ENCODE peak calls at places on chromosomes 13 and 19, in nine cellular contexts. One of them, this sample, is unnamed.

GRCh38 chr19:18895038-18895827 is 725 bp downstream of the CERS1 start:
- DNase-seq in cardiac muscle cell: peak
- DNase-seq in suprapubic skin: no peak
- DNase-seq in heart left ventricle: peak
- DNase-seq in fibroblast of lung: peak
- DNase-seq in A549: peak
- DNase-seq in nephron progenitor cell: peak
- DNase-seq in glutamatergic neuron: peak
- DNase-seq in AG10803: peak
- DNase-seq in this sample: peak

GRCh38 chr13:45297456-45298205 is 43.4 kb downstream of the TPT1 start:
- DNase-seq in cardiac muscle cell: no peak
- DNase-seq in suprapubic skin: no peak
- DNase-seq in heart left ventricle: no peak
- DNase-seq in fibroblast of lung: no peak
- DNase-seq in A549: no peak
- DNase-seq in nephron progenitor cell: no peak
- DNase-seq in glutamatergic neuron: no peak
- DNase-seq in AG10803: no peak
- DNase-seq in this sample: no peak

GRCh38 chr13:30125422-30126073 is 181.8 kb downstream of the KATNAL1 start:
- DNase-seq in cardiac muscle cell: no peak
- DNase-seq in suprapubic skin: no peak
- DNase-seq in heart left ventricle: no peak
- DNase-seq in fibroblast of lung: peak
- DNase-seq in A549: peak
- DNase-seq in nephron progenitor cell: no peak
- DNase-seq in glutamatergic neuron: no peak
- DNase-seq in AG10803: peak
- DNase-seq in this sample: peak

GRCh38 chr19:55487884-55488687 is at the start of gene SSC5D:
- DNase-seq in cardiac muscle cell: no peak
- DNase-seq in suprapubic skin: peak
- DNase-seq in heart left ventricle: no peak
- DNase-seq in fibroblast of lung: peak
- DNase-seq in A549: no peak
- DNase-seq in nephron progenitor cell: no peak
- DNase-seq in glutamatergic neuron: peak
- DNase-seq in AG10803: peak
- DNase-seq in this sample: peak

GRCh38 chr19:39265321-39265916 is 2.8 kb upstream of the IFNL2 start:
- DNase-seq in cardiac muscle cell: no peak
- DNase-seq in suprapubic skin: no peak
- DNase-seq in heart left ventricle: no peak
- DNase-seq in fibroblast of lung: no peak
- DNase-seq in A549: peak
- DNase-seq in nephron progenitor cell: peak
- DNase-seq in glutamatergic neuron: peak
- DNase-seq in AG10803: no peak
- DNase-seq in this sample: no peak

GRCh38 chr13:29140277-29140676 is 320.1 kb downstream of the MTUS2 start:
- DNase-seq in cardiac muscle cell: peak
- DNase-seq in suprapubic skin: no peak
- DNase-seq in heart left ventricle: peak
- DNase-seq in fibroblast of lung: peak
- DNase-seq in A549: no peak
- DNase-seq in nephron progenitor cell: no peak
- DNase-seq in glutamatergic neuron: no peak
- DNase-seq in AG10803: peak
- DNase-seq in this sample: peak

GRCh38 chr19:959935-960502 is 24.1 kb upstream of the WDR18 start:
- DNase-seq in cardiac muscle cell: peak
- DNase-seq in suprapubic skin: no peak
- DNase-seq in heart left ventricle: no peak
- DNase-seq in fibroblast of lung: no peak
- DNase-seq in A549: peak
- DNase-seq in nephron progenitor cell: no peak
- DNase-seq in glutamatergic neuron: no peak
- DNase-seq in AG10803: no peak
- DNase-seq in this sample: no peak

GRCh38 chr13:102718746-102719145 is 23.9 kb upstream of the METTL21C start:
- DNase-seq in cardiac muscle cell: no peak
- DNase-seq in suprapubic skin: no peak
- DNase-seq in heart left ventricle: no peak
- DNase-seq in fibroblast of lung: no peak
- DNase-seq in A549: no peak
- DNase-seq in nephron progenitor cell: no peak
- DNase-seq in glutamatergic neuron: no peak
- DNase-seq in AG10803: no peak
- DNase-seq in this sample: peak

GRCh38 chr19:5960005-5961001 is 17.6 kb downstream of the RANBP3 start:
- DNase-seq in cardiac muscle cell: peak
- DNase-seq in suprapubic skin: no peak
- DNase-seq in heart left ventricle: peak
- DNase-seq in fibroblast of lung: no peak
- DNase-seq in A549: no peak
- DNase-seq in nephron progenitor cell: no peak
- DNase-seq in glutamatergic neuron: no peak
- DNase-seq in AG10803: no peak
- DNase-seq in this sample: peak

GRCh38 chr13:33612641-33613638 is 205.0 kb upstream of the RFC3 start:
- DNase-seq in cardiac muscle cell: no peak
- DNase-seq in suprapubic skin: no peak
- DNase-seq in heart left ventricle: no peak
- DNase-seq in fibroblast of lung: no peak
- DNase-seq in A549: no peak
- DNase-seq in nephron progenitor cell: no peak
- DNase-seq in glutamatergic neuron: no peak
- DNase-seq in AG10803: no peak
- DNase-seq in this sample: no peak

GRCh38 chr13:78875792-78876580 is 217.0 kb upstream of the OBI1 start:
- DNase-seq in cardiac muscle cell: no peak
- DNase-seq in suprapubic skin: no peak
- DNase-seq in heart left ventricle: no peak
- DNase-seq in fibroblast of lung: no peak
- DNase-seq in A549: no peak
- DNase-seq in nephron progenitor cell: no peak
- DNase-seq in glutamatergic neuron: no peak
- DNase-seq in AG10803: no peak
- DNase-seq in this sample: no peak

GRCh38 chr13:99725644-99726043 is 224.4 kb downstream of the TM9SF2 start:
- DNase-seq in cardiac muscle cell: no peak
- DNase-seq in suprapubic skin: no peak
- DNase-seq in heart left ventricle: no peak
- DNase-seq in fibroblast of lung: no peak
- DNase-seq in A549: no peak
- DNase-seq in nephron progenitor cell: no peak
- DNase-seq in glutamatergic neuron: no peak
- DNase-seq in AG10803: no peak
- DNase-seq in this sample: no peak

GRCh38 chr19:57887195-57887941 is 1.5 kb downstream of the ZNF814 start:
- DNase-seq in cardiac muscle cell: peak
- DNase-seq in suprapubic skin: no peak
- DNase-seq in heart left ventricle: no peak
- DNase-seq in fibroblast of lung: no peak
- DNase-seq in A549: no peak
- DNase-seq in nephron progenitor cell: no peak
- DNase-seq in glutamatergic neuron: no peak
- DNase-seq in AG10803: no peak
- DNase-seq in this sample: no peak

GRCh38 chr13:82501804-82502203 is 1380.5 kb downstream of the SLITRK1 start:
- DNase-seq in cardiac muscle cell: no peak
- DNase-seq in suprapubic skin: no peak
- DNase-seq in heart left ventricle: no peak
- DNase-seq in fibroblast of lung: no peak
- DNase-seq in A549: no peak
- DNase-seq in nephron progenitor cell: no peak
- DNase-seq in glutamatergic neuron: no peak
- DNase-seq in AG10803: no peak
- DNase-seq in this sample: no peak

GRCh38 chr13:39512687-39513086 is 90.3 kb downstream of the LHFPL6 start:
- DNase-seq in cardiac muscle cell: no peak
- DNase-seq in suprapubic skin: no peak
- DNase-seq in heart left ventricle: no peak
- DNase-seq in fibroblast of lung: no peak
- DNase-seq in A549: no peak
- DNase-seq in nephron progenitor cell: no peak
- DNase-seq in glutamatergic neuron: no peak
- DNase-seq in AG10803: no peak
- DNase-seq in this sample: no peak

GRCh38 chr13:39506559-39507390 is 96.2 kb downstream of the LHFPL6 start:
- DNase-seq in cardiac muscle cell: no peak
- DNase-seq in suprapubic skin: no peak
- DNase-seq in heart left ventricle: no peak
- DNase-seq in fibroblast of lung: peak
- DNase-seq in A549: no peak
- DNase-seq in nephron progenitor cell: no peak
- DNase-seq in glutamatergic neuron: no peak
- DNase-seq in AG10803: peak
- DNase-seq in this sample: peak

GRCh38 chr13:39515231-39515630 is 87.8 kb downstream of the LHFPL6 start:
- DNase-seq in cardiac muscle cell: no peak
- DNase-seq in suprapubic skin: no peak
- DNase-seq in heart left ventricle: no peak
- DNase-seq in fibroblast of lung: no peak
- DNase-seq in A549: no peak
- DNase-seq in nephron progenitor cell: no peak
- DNase-seq in glutamatergic neuron: no peak
- DNase-seq in AG10803: no peak
- DNase-seq in this sample: no peak

GRCh38 chr13:39509616-39510015 is 93.4 kb downstream of the LHFPL6 start:
- DNase-seq in cardiac muscle cell: no peak
- DNase-seq in suprapubic skin: no peak
- DNase-seq in heart left ventricle: no peak
- DNase-seq in fibroblast of lung: no peak
- DNase-seq in A549: no peak
- DNase-seq in nephron progenitor cell: no peak
- DNase-seq in glutamatergic neuron: no peak
- DNase-seq in AG10803: no peak
- DNase-seq in this sample: no peak

DNA sequence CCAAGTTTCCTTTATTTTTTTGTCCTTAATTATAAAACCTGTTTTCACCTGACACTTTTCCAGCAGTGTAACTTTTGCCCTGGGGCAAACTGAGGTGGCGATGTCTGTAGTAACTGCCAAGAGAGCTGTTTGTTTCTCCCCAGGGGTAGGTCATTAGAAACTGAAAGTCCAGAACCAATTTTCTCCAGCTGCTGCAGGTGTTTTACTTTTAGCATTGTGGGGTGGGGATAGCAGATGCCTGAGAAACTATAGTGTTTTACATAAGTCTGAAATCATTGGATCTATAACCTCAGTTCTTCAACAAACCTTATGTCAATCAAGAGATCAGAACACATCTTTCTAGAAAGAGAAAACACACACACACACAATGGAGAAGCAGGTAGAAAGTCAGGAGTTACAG is 92.7 kb downstream of the LHFPL6 start:
- DNase-seq in cardiac muscle cell: no peak
- DNase-seq in suprapubic skin: no peak
- DNase-seq in heart left ventricle: no peak
- DNase-seq in fibroblast of lung: no peak
- DNase-seq in A549: no peak
- DNase-seq in nephron progenitor cell: no peak
- DNase-seq in glutamatergic neuron: no peak
- DNase-seq in AG10803: no peak
- DNase-seq in this sample: no peak
- TF ChIP-seq CTCF in cardiac muscle cell: no peak
- TF ChIP-seq CTCF in suprapubic skin: no peak
- TF ChIP-seq CTCF in heart left ventricle: no peak
- TF ChIP-seq CTCF in fibroblast of lung: no peak
- TF ChIP-seq CTCF in A549: no peak
- TF ChIP-seq CTCF in nephron progenitor cell: no peak
- TF ChIP-seq CTCF in glutamatergic neuron: no peak
- TF ChIP-seq CTCF in AG10803: no peak
- TF ChIP-seq CTCF in this sample: no peak

GRCh38 chr19:31144471-31144870 is 204.8 kb downstream of the TSHZ3 start:
- DNase-seq in cardiac muscle cell: no peak
- DNase-seq in suprapubic skin: no peak
- DNase-seq in heart left ventricle: no peak
- DNase-seq in fibroblast of lung: no peak
- DNase-seq in A549: no peak
- DNase-seq in nephron progenitor cell: no peak
- DNase-seq in glutamatergic neuron: no peak
- DNase-seq in AG10803: no peak
- DNase-seq in this sample: no peak
- TF ChIP-seq CTCF in cardiac muscle cell: no peak
- TF ChIP-seq CTCF in suprapubic skin: no peak
- TF ChIP-seq CTCF in heart left ventricle: no peak
- TF ChIP-seq CTCF in fibroblast of lung: no peak
- TF ChIP-seq CTCF in A549: no peak
- TF ChIP-seq CTCF in nephron progenitor cell: no peak
- TF ChIP-seq CTCF in glutamatergic neuron: no peak
- TF ChIP-seq CTCF in AG10803: no peak
- TF ChIP-seq CTCF in this sample: no peak

GRCh38 chr13:58369941-58370340 is 738.4 kb downstream of the PCDH17 start:
- DNase-seq in cardiac muscle cell: no peak
- DNase-seq in suprapubic skin: no peak
- DNase-seq in heart left ventricle: no peak
- DNase-seq in fibroblast of lung: no peak
- DNase-seq in A549: no peak
- DNase-seq in nephron progenitor cell: no peak
- DNase-seq in glutamatergic neuron: no peak
- DNase-seq in AG10803: no peak
- DNase-seq in this sample: no peak
- TF ChIP-seq CTCF in cardiac muscle cell: no peak
- TF ChIP-seq CTCF in suprapubic skin: no peak
- TF ChIP-seq CTCF in heart left ventricle: no peak
- TF ChIP-seq CTCF in fibroblast of lung: no peak
- TF ChIP-seq CTCF in A549: no peak
- TF ChIP-seq CTCF in nephron progenitor cell: no peak
- TF ChIP-seq CTCF in glutamatergic neuron: no peak
- TF ChIP-seq CTCF in AG10803: no peak
- TF ChIP-seq CTCF in this sample: no peak

DNA sequence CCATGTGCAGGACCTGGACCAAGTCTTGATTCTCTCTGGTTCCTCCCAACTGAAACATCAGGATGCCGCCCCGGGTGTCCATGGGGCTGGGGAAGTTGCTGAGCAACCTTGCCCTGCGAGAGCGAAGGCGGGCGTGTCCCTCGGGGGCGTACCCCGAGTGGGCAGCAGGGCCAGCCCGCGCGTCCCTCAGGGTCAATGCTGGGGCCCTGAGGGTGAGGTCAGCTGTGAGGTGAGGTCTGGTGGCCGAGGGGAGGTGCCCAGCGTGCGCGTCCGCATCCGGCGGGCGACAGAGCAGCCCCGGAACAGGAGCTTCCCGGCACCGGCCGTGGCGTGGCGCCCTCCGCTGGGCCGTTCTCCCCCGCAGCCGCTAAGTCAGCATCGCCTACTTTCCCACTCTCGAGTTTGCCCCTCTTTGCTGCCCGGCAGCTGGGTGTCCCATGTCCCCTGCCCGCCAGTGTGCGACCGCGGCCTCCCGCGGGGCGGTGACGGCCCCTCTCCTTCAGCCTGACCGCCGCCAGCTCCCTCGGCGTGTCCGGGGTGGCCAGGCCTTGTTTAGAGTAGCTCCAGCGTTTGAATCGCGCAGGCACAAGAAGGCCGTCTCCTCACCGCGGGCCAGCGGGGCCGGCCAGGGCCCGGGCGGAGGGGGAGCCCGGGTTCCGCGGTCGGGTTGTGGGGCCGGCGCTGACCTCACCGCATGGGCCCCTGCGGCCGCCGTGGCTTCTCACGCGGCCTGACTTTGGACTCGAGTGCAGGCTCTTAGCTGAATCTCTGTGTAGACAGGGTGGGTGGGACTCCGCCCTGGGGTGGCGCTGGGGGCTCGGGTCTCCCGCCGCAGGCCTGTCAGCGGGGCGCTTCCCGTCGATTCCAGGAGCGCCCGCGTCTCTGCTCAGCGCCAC is 33.0 kb downstream of the GJA3 start:
- DNase-seq in cardiac muscle cell: peak
- DNase-seq in suprapubic skin: peak
- DNase-seq in heart left ventricle: peak
- DNase-seq in fibroblast of lung: peak
- DNase-seq in A549: peak
- DNase-seq in nephron progenitor cell: peak
- DNase-seq in glutamatergic neuron: peak
- DNase-seq in AG10803: peak
- DNase-seq in this sample: peak
- TF ChIP-seq CTCF in cardiac muscle cell: peak
- TF ChIP-seq CTCF in suprapubic skin: no peak
- TF ChIP-seq CTCF in heart left ventricle: peak
- TF ChIP-seq CTCF in fibroblast of lung: peak
- TF ChIP-seq CTCF in A549: peak
- TF ChIP-seq CTCF in nephron progenitor cell: peak
- TF ChIP-seq CTCF in glutamatergic neuron: no peak
- TF ChIP-seq CTCF in AG10803: peak
- TF ChIP-seq CTCF in this sample: peak